ENCODE peak calls at places on chromosomes 6 and 20, in nine cellular contexts. D, B, X, L, E, Z, R, J and H are unnamed samples.
A peak's percentile ranks its signal among the peaks of the same experiment; 100 is the strongest.

GRCh38 chr6:33589723-33590530 is 9.9 kb upstream of the BAK1 start:
- DNase-seq in R (peak; percentile 96), X (peak; percentile 61), L (no peak), B (peak; percentile 75), J (peak; percentile 87), E (no peak), D (peak; percentile 87), Z (no peak), H (peak; percentile 97)

GRCh38 chr6:78513856-78514255 is 353.5 kb upstream of the IRAK1BP1 start:
- DNase-seq in J (no peak), L (no peak), D (peak; percentile 49), Z (no peak), E (no peak), B (no peak), X (no peak), R (peak; percentile 38), H (no peak)

GRCh38 chr6:37083243-37084138 is 78.0 kb downstream of the FGD2 start:
- DNase-seq in J (no peak), Z (no peak), D (no peak), E (no peak), L (no peak), B (no peak), X (no peak), R (peak; percentile 71), H (peak; percentile 84)

GRCh38 chr6:50990750-50991446 is 172.2 kb downstream of the TFAP2B start:
- DNase-seq in B (no peak), X (no peak), D (no peak), J (peak; percentile 51), R (no peak), L (no peak), Z (no peak), E (no peak), H (peak; percentile 9)

GRCh38 chr20:1005452-1006027 is 3.4 kb upstream of the RSPO4 start:
- DNase-seq in Z (no peak), B (peak; percentile 56), X (peak; percentile 37), J (no peak), E (no peak), L (no peak), R (peak; percentile 44), D (peak; percentile 85), H (peak; percentile 24)

GRCh38 chr20:63737690-63737939 is 1.2 kb downstream of the LIME1 start:
- DNase-seq in J (no peak), Z (no peak), E (no peak), R (no peak), D (no peak), B (no peak), X (no peak), L (no peak), H (no peak)

GRCh38 chr20:21191839-21192238 is 66.0 kb downstream of the KIZ start:
- DNase-seq in R (no peak), B (no peak), E (no peak), X (no peak), L (no peak), Z (no peak), D (peak; percentile 78), J (no peak), H (no peak)

GRCh38 chr6:170027111-170028043 is 263.5 kb downstream of the DLL1 start:
- DNase-seq in B (no peak), R (no peak), Z (no peak), L (no peak), E (no peak), J (no peak), D (no peak), X (no peak), H (no peak)

GRCh38 chr6:148827421-148827820 is 80.6 kb downstream of the UST start:
- DNase-seq in B (no peak), E (no peak), Z (no peak), X (no peak), R (peak; percentile 26), J (no peak), D (no peak), L (no peak), H (peak; percentile 64)

GRCh38 chr6:52454556-52454955 is 34.4 kb downstream of the EFHC1 start:
- DNase-seq in D (no peak), L (no peak), Z (no peak), E (no peak), J (peak; percentile 48), X (no peak), B (no peak), R (peak; percentile 46), H (peak; percentile 6)

GRCh38 chr6:148987982-148988381 is 241.2 kb downstream of the UST start:
- DNase-seq in D (no peak), Z (no peak), X (no peak), B (no peak), E (no peak), J (no peak), L (no peak), R (no peak), H (no peak)

GRCh38 chr6:343226-343935 is 48.2 kb upstream of the IRF4 start:
- DNase-seq in Z (no peak), E (no peak), R (no peak), B (no peak), L (no peak), X (no peak), D (no peak), J (no peak), H (no peak)

GRCh38 chr6:130853555-130854183 is 26.5 kb downstream of the SMLR1 start:
- DNase-seq in R (peak; percentile 65), D (no peak), X (no peak), E (no peak), B (no peak), Z (no peak), J (peak; percentile 45), L (no peak), H (peak; percentile 66)